ENCODE peak calls at places on chromosomes 13 and 19, in seven cellular contexts. I is uterus, V is lower leg skin, S is right lobe of liver, Z is esophagus squamous epithelium, L is heart left ventricle, N is prostate gland. M is an unnamed sample.

GRCh38 chr13:34931572-34931971 is 10.5 kb upstream of the NBEA start:
- DNase-seq in I (no peak), V (no peak), S (no peak), Z (no peak), L (no peak), N (no peak), M (no peak)

GRCh38 chr13:82412749-82413148 is 1469.5 kb downstream of the SLITRK1 start:
- DNase-seq in I (no peak), V (no peak), S (no peak), Z (no peak), L (no peak), N (no peak), M (no peak)

GRCh38 chr13:50664961-50665360 is 178.5 kb downstream of the DLEU7 start:
- DNase-seq in I (no peak), V (no peak), S (no peak), Z (no peak), L (no peak), N (no peak), M (no peak)

GRCh38 chr19:55690109-55690768 is 15.2 kb downstream of the EPN1 start:
- DNase-seq in I (no peak), V (no peak), S (no peak), Z (no peak), L (no peak), N (no peak), M (no peak)

GRCh38 chr13:114101831-114102520 is 30.4 kb downstream of the RASA3 start:
- DNase-seq in I (peak), V (no peak), S (peak), Z (no peak), L (no peak), N (no peak), M (no peak)

GRCh38 chr13:43963726-43964125 is 84.0 kb downstream of the LACC1 start:
- DNase-seq in I (no peak), V (no peak), S (no peak), Z (no peak), L (no peak), N (no peak), M (peak)

GRCh38 chr19:30224689-30225606 is 147.2 kb upstream of the ZNF536 start:
- DNase-seq in I (no peak), V (no peak), S (no peak), Z (no peak), L (no peak), N (no peak), M (no peak)

GRCh38 chr13:65710514-65710913 is 1519.6 kb downstream of the PCDH9 start:
- DNase-seq in I (no peak), V (no peak), S (no peak), Z (no peak), L (no peak), N (no peak), M (no peak)

GRCh38 chr13:59409651-59410200 is 754.0 kb downstream of the DIAPH3 start:
- DNase-seq in I (no peak), V (no peak), S (no peak), Z (no peak), L (no peak), N (no peak), M (no peak)

GRCh38 chr19:46371371-46371901 is 24.5 kb downstream of the PPP5C start:
- DNase-seq in I (no peak), V (no peak), S (peak), Z (no peak), L (no peak), N (no peak), M (no peak)

GRCh38 chr19:6352381-6353165 is 8.8 kb upstream of the CLPP start:
- DNase-seq in I (no peak), V (no peak), S (no peak), Z (no peak), L (no peak), N (peak), M (no peak)

GRCh38 chr19:13037161-13037560 is 41.9 kb downstream of the NFIX start:
- DNase-seq in I (no peak), V (no peak), S (no peak), Z (no peak), L (no peak), N (no peak), M (peak)

GRCh38 chr19:37551123-37551993 is 43.2 kb downstream of the ZNF571 start:
- DNase-seq in I (no peak), V (no peak), S (peak), Z (no peak), L (peak), N (no peak), M (no peak)

GRCh38 chr13:21361706-21362105 is 97.4 kb downstream of the ZDHHC20 start:
- DNase-seq in I (no peak), V (no peak), S (no peak), Z (no peak), L (no peak), N (no peak), M (no peak)

GRCh38 chr19:54654447-54655321 is 8.1 kb upstream of the LILRB4 start:
- DNase-seq in I (no peak), V (no peak), S (no peak), Z (no peak), L (no peak), N (no peak), M (no peak)

GRCh38 chr19:46955114-46955812 is 64.4 kb upstream of the NPAS1 start:
- DNase-seq in I (no peak), V (no peak), S (no peak), Z (no peak), L (no peak), N (no peak), M (no peak)

GRCh38 chr13:112450567-112451240 is 74.5 kb downstream of the SPACA7 start:
- DNase-seq in I (no peak), V (no peak), S (no peak), Z (no peak), L (no peak), N (no peak), M (no peak)

GRCh38 chr13:51619614-51620013 is 35.4 kb downstream of the WDFY2 start:
- DNase-seq in I (no peak), V (no peak), S (no peak), Z (no peak), L (no peak), N (no peak), M (no peak)

GRCh38 chr19:33063356-33064116 is 1.2 kb downstream of the RHPN2 start:
- DNase-seq in I (peak), V (peak), S (peak), Z (no peak), L (peak), N (peak), M (no peak)

GRCh38 chr19:39917561-39918182 is 16.8 kb downstream of the FCGBP start:
- DNase-seq in I (no peak), V (no peak), S (no peak), Z (no peak), L (no peak), N (no peak), M (no peak)

GRCh38 chr19:46838160-46838559 is 12.5 kb downstream of the AP2S1 start:
- DNase-seq in I (no peak), V (no peak), S (no peak), Z (no peak), L (no peak), N (no peak), M (no peak)

GRCh38 chr19:30358821-30359580 is 13.2 kb upstream of the ZNF536 start:
- DNase-seq in I (no peak), V (no peak), S (no peak), Z (no peak), L (no peak), N (no peak), M (no peak)

GRCh38 chr19:38650180-38650775 is 2.8 kb downstream of the ACTN4 start:
- DNase-seq in I (no peak), V (no peak), S (no peak), Z (no peak), L (no peak), N (no peak), M (no peak)

GRCh38 chr19:801030-801860 is 4.0 kb downstream of the PTBP1 start:
- DNase-seq in I (peak), V (no peak), S (no peak), Z (no peak), L (peak), N (no peak), M (no peak)

DNA sequence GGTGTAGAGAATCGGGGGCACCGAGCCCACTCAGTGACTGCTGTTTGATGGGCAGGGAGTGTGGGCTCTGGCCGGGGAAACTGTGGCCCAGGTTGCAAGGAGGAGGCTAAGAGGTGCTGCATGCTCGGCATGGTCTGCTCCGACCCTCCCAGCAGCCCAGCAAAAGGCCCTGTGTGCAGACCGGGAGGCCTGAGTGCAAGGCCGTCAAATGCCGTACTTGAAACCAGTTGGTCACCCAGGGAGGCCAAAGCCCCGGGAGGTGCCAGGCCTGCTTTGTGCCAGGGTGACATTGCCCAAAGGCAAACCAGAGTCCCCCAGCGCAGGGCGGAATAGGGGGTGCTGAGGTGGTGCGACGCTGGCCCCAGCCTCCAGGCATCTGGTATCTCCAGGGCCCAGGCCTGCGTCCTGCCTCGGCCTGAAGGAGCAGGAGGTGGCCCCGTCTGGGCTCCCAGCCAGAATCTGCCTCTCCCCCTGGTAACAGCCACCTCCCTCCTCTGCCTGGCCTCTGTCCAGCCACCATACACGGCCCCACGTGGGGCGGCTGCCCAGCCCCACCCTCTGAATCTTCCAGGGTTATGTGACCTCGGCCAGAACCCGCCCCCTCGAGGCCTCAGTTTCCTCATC is 4.0 kb downstream of the PIK3R2 start:
- DNase-seq in I (peak), V (peak), S (peak), Z (no peak), L (peak), N (peak), M (peak)
- TF ChIP-seq POLR2A in I (no peak), V (no peak), S (no peak), Z (no peak), L (no peak), N (peak), M (no peak)

DNA sequence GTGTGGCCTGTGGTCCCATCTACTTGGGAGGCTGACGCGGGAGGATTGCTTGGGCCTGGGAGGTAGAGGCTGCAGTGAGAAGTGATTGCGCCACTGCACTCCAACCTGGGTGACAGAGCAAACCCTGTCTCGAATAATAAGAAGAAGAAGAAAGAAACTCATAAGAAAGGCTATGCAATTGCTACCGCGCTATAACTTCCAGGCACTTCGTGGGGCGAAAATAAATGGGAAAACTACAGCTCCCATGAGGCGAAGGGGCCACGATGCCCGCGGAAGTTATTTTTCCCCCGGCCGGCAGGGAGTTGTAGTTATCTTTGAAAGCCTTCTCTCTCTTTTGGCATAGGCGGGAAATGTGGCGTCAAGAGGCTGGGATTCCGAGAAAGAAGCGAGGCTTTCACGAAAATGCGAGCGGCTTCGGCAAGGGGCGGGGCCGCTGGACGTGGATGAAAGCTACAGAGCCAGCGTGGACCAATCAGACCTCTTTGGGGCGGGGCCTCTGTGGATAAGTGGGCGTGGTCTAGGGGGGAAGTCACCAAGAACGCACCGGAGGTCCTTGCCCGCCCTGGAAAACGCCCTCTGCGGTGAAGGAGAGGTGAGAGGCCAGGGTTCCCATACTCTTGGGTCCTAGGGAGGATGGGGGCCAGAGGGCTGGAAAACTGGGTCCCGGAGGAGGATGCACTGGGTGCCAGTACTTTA is at the start of gene NUCB1:
- DNase-seq in I (peak), V (peak), S (peak), Z (peak), L (peak), N (peak), M (peak)
- TF ChIP-seq POLR2A in I (peak), V (no peak), S (peak), Z (peak), L (peak), N (peak), M (no peak)

GRCh38 chr13:32617112-32617511 is 30.9 kb downstream of the PDS5B start:
- DNase-seq in I (no peak), V (no peak), S (no peak), Z (no peak), L (no peak), N (no peak), M (no peak)
- TF ChIP-seq POLR2A in I (no peak), V (no peak), S (no peak), Z (no peak), L (no peak), N (no peak), M (no peak)

GRCh38 chr19:3132971-3133792 is 2.7 kb upstream of the GNA15 start:
- DNase-seq in I (no peak), V (peak), S (no peak), Z (no peak), L (no peak), N (peak), M (peak)
- TF ChIP-seq POLR2A in I (no peak), V (no peak), S (no peak), Z (no peak), L (no peak), N (peak), M (peak)

GRCh38 chr13:30616927-30617314 is 799 bp upstream of the USPL1 start:
- DNase-seq in I (peak), V (peak), S (peak), Z (no peak), L (peak), N (peak), M (peak)
- TF ChIP-seq POLR2A in I (no peak), V (peak), S (peak), Z (no peak), L (no peak), N (peak), M (peak)

GRCh38 chr13:53920916-53921315 is 892.3 kb downstream of the OLFM4 start:
- DNase-seq in I (no peak), V (no peak), S (peak), Z (no peak), L (no peak), N (no peak), M (no peak)
- TF ChIP-seq POLR2A in I (no peak), V (no peak), S (no peak), Z (no peak), L (no peak), N (no peak), M (no peak)

M was measured in H54.